ENCODE peak calls at places on chromosome X, in ten cellular contexts. One of them, this sample, is unnamed.

GRCh38 chrX:29867971-29868370 is 347.4 kb upstream of the MAGEB2 start:
- DNase-seq in NB4: no peak
- DNase-seq in A549: no peak
- DNase-seq in HepG2: no peak
- DNase-seq in lower leg skin: no peak
- DNase-seq in ovary: no peak
- DNase-seq in K562: no peak
- DNase-seq in tibial nerve: no peak
- DNase-seq in esophagus squamous epithelium: no peak
- DNase-seq in uterus: no peak
- DNase-seq in this sample: no peak

GRCh38 chrX:24647257-24648058 is at the start of gene PCYT1B:
- DNase-seq in esophagus squamous epithelium: peak; percentile 1
- DNase-seq in HepG2: no peak
- DNase-seq in tibial nerve: peak; percentile 19
- DNase-seq in K562: peak; percentile 56
- DNase-seq in A549: no peak
- DNase-seq in lower leg skin: peak; percentile 92
- DNase-seq in ovary: peak; percentile 68
- DNase-seq in NB4: peak; percentile 85
- DNase-seq in uterus: peak; percentile 51
- DNase-seq in this sample: peak; percentile 82

GRCh38 chrX:97672138-97672537 is 788.4 kb downstream of the RPA4 start:
- DNase-seq in A549: no peak
- DNase-seq in lower leg skin: no peak
- DNase-seq in tibial nerve: no peak
- DNase-seq in NB4: no peak
- DNase-seq in esophagus squamous epithelium: no peak
- DNase-seq in K562: no peak
- DNase-seq in ovary: no peak
- DNase-seq in HepG2: no peak
- DNase-seq in uterus: no peak
- DNase-seq in this sample: no peak

GRCh38 chrX:134676440-134676839 is 18.2 kb upstream of the PLAC1 start:
- DNase-seq in NB4: no peak
- DNase-seq in esophagus squamous epithelium: no peak
- DNase-seq in tibial nerve: no peak
- DNase-seq in HepG2: no peak
- DNase-seq in uterus: no peak
- DNase-seq in lower leg skin: no peak
- DNase-seq in K562: no peak
- DNase-seq in A549: peak; percentile 71
- DNase-seq in ovary: no peak
- DNase-seq in this sample: no peak

GRCh38 chrX:145623453-145623852 is 194.2 kb upstream of the SLITRK2 start:
- DNase-seq in tibial nerve: no peak
- DNase-seq in esophagus squamous epithelium: no peak
- DNase-seq in lower leg skin: no peak
- DNase-seq in A549: no peak
- DNase-seq in ovary: no peak
- DNase-seq in HepG2: no peak
- DNase-seq in K562: no peak
- DNase-seq in NB4: no peak
- DNase-seq in uterus: no peak
- DNase-seq in this sample: no peak

GRCh38 chrX:39451061-39451460 is 646.7 kb downstream of the BCOR start:
- DNase-seq in HepG2: no peak
- DNase-seq in lower leg skin: no peak
- DNase-seq in K562: no peak
- DNase-seq in esophagus squamous epithelium: no peak
- DNase-seq in ovary: peak; percentile 49
- DNase-seq in uterus: no peak
- DNase-seq in A549: no peak
- DNase-seq in tibial nerve: no peak
- DNase-seq in NB4: no peak
- DNase-seq in this sample: no peak

GRCh38 chrX:63561425-63561824 is 210.3 kb upstream of the SPIN4 start:
- DNase-seq in tibial nerve: no peak
- DNase-seq in NB4: peak; percentile 4
- DNase-seq in ovary: no peak
- DNase-seq in uterus: no peak
- DNase-seq in A549: no peak
- DNase-seq in HepG2: no peak
- DNase-seq in esophagus squamous epithelium: no peak
- DNase-seq in lower leg skin: no peak
- DNase-seq in K562: peak; percentile 2
- DNase-seq in this sample: no peak

GRCh38 chrX:44908838-44909237 is 35.9 kb downstream of the KDM6A start:
- DNase-seq in uterus: no peak
- DNase-seq in A549: no peak
- DNase-seq in K562: no peak
- DNase-seq in HepG2: no peak
- DNase-seq in lower leg skin: no peak
- DNase-seq in NB4: no peak
- DNase-seq in esophagus squamous epithelium: no peak
- DNase-seq in ovary: no peak
- DNase-seq in tibial nerve: no peak
- DNase-seq in this sample: no peak

GRCh38 chrX:79415056-79415455 is 47.9 kb upstream of the ITM2A start:
- DNase-seq in tibial nerve: no peak
- DNase-seq in lower leg skin: no peak
- DNase-seq in esophagus squamous epithelium: no peak
- DNase-seq in NB4: no peak
- DNase-seq in A549: no peak
- DNase-seq in K562: no peak
- DNase-seq in ovary: no peak
- DNase-seq in HepG2: no peak
- DNase-seq in uterus: no peak
- DNase-seq in this sample: no peak

GRCh38 chrX:79413963-79414362 is 46.8 kb upstream of the ITM2A start:
- DNase-seq in tibial nerve: no peak
- DNase-seq in uterus: no peak
- DNase-seq in A549: no peak
- DNase-seq in ovary: no peak
- DNase-seq in esophagus squamous epithelium: no peak
- DNase-seq in K562: no peak
- DNase-seq in HepG2: no peak
- DNase-seq in lower leg skin: no peak
- DNase-seq in NB4: no peak
- DNase-seq in this sample: no peak

GRCh38 chrX:79409657-79410056 is 42.5 kb upstream of the ITM2A start:
- DNase-seq in A549: no peak
- DNase-seq in esophagus squamous epithelium: no peak
- DNase-seq in tibial nerve: no peak
- DNase-seq in K562: no peak
- DNase-seq in ovary: no peak
- DNase-seq in NB4: no peak
- DNase-seq in lower leg skin: no peak
- DNase-seq in uterus: no peak
- DNase-seq in HepG2: no peak
- DNase-seq in this sample: no peak

GRCh38 chrX:79408623-79409322 is 41.6 kb upstream of the ITM2A start:
- DNase-seq in uterus: no peak
- DNase-seq in HepG2: no peak
- DNase-seq in tibial nerve: no peak
- DNase-seq in NB4: no peak
- DNase-seq in ovary: no peak
- DNase-seq in K562: no peak
- DNase-seq in A549: no peak
- DNase-seq in esophagus squamous epithelium: no peak
- DNase-seq in lower leg skin: no peak
- DNase-seq in this sample: no peak

DNA sequence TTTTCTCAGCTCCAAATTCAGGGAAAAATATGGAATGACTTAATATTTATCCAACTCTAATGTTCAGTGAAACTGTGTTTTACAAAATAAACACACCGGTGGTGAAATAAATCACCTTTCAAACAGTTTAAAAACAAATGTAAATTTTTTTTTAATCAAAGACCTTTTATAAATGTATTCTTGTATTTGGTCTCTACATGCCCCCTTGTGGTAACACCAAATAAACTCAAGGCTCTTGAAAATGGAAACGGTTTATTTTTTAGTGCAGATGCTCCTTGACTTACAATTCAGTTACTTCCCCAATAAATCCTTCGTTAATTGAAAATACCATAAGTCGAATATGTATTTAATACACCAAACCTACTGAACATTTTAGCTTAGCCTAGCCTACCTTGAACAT is 45.9 kb upstream of the ITM2A start:
- DNase-seq in HepG2: peak; percentile 0
- DNase-seq in K562: no peak
- DNase-seq in ovary: no peak
- DNase-seq in uterus: no peak
- DNase-seq in A549: peak; percentile 29
- DNase-seq in esophagus squamous epithelium: no peak
- DNase-seq in NB4: peak; percentile 35
- DNase-seq in lower leg skin: no peak
- DNase-seq in tibial nerve: no peak
- DNase-seq in this sample: no peak
- TF ChIP-seq CTCF in HepG2: no peak
- TF ChIP-seq CTCF in K562: no peak
- TF ChIP-seq CTCF in ovary: peak; percentile 55
- TF ChIP-seq CTCF in uterus: peak; percentile 29
- TF ChIP-seq CTCF in A549: peak; percentile 34
- TF ChIP-seq CTCF in esophagus squamous epithelium: peak; percentile 36
- TF ChIP-seq CTCF in NB4: no peak
- TF ChIP-seq CTCF in lower leg skin: no peak
- TF ChIP-seq CTCF in tibial nerve: peak; percentile 37
- TF ChIP-seq CTCF in this sample: peak; percentile 35

GRCh38 chrX:52933213-52933612 is 25.1 kb downstream of the FAM156A start:
- DNase-seq in uterus: no peak
- DNase-seq in esophagus squamous epithelium: no peak
- DNase-seq in lower leg skin: no peak
- DNase-seq in A549: no peak
- DNase-seq in ovary: no peak
- DNase-seq in NB4: no peak
- DNase-seq in tibial nerve: no peak
- DNase-seq in K562: no peak
- DNase-seq in HepG2: no peak
- DNase-seq in this sample: no peak

GRCh38 chrX:52934704-52935468 is 23.4 kb downstream of the FAM156A start:
- DNase-seq in ovary: peak; percentile 99
- DNase-seq in NB4: peak; percentile 95
- DNase-seq in A549: peak; percentile 94
- DNase-seq in HepG2: peak; percentile 81
- DNase-seq in K562: peak; percentile 73
- DNase-seq in esophagus squamous epithelium: peak; percentile 89
- DNase-seq in lower leg skin: peak; percentile 99
- DNase-seq in tibial nerve: peak; percentile 81
- DNase-seq in uterus: peak; percentile 96
- DNase-seq in this sample: peak; percentile 98

DNA sequence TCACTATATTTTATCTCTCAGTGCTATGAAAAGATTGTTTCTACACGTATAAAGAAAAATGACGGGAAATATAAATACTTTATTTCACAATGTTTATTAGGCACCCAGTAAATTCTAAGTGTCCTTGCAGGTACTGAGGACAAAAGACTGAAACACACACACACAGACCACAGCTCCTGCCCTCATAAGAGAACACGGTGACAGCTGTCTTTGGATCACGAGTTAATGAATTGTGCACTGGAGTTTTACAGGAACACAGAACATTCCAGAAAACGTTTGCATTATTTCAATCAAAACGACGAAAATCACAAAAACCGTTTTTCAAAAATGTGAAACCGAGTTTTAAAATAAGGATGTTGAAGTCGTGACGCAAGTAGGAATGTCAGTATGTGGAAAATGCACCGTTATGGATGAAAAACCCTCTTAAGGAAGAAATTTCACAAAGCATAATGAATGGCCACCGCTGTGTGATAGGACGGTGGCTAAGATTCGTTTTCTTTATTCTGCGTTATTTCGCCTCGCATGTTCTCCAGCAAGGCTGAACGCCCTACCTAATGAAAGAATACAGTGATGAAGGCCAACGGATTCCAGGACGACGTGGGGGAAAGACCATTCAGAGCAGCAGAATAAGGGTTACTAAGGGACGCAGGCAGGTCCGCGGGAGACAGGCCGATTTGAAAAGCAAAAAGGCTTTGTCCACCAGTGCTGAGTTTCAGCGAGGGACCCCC is 24.2 kb downstream of the FAM156A start:
- DNase-seq in esophagus squamous epithelium: no peak
- DNase-seq in NB4: peak; percentile 8
- DNase-seq in HepG2: no peak
- DNase-seq in K562: no peak
- DNase-seq in A549: no peak
- DNase-seq in lower leg skin: no peak
- DNase-seq in uterus: no peak
- DNase-seq in tibial nerve: no peak
- DNase-seq in ovary: no peak
- DNase-seq in this sample: no peak
- TF ChIP-seq POLR2A in esophagus squamous epithelium: no peak
- TF ChIP-seq POLR2A in NB4: no peak
- TF ChIP-seq POLR2A in HepG2: no peak
- TF ChIP-seq POLR2A in K562: no peak
- TF ChIP-seq POLR2A in A549: no peak
- TF ChIP-seq POLR2A in lower leg skin: no peak
- TF ChIP-seq POLR2A in uterus: no peak
- TF ChIP-seq POLR2A in tibial nerve: no peak
- TF ChIP-seq POLR2A in ovary: no peak
- TF ChIP-seq POLR2A in this sample: no peak

GRCh38 chrX:70669120-70669519 is 224.5 kb downstream of the DLG3 start:
- DNase-seq in esophagus squamous epithelium: no peak
- DNase-seq in ovary: no peak
- DNase-seq in tibial nerve: no peak
- DNase-seq in uterus: no peak
- DNase-seq in HepG2: no peak
- DNase-seq in A549: no peak
- DNase-seq in NB4: no peak
- DNase-seq in lower leg skin: no peak
- DNase-seq in K562: no peak
- DNase-seq in this sample: no peak

GRCh38 chrX:70664726-70665125 is 220.1 kb downstream of the DLG3 start:
- DNase-seq in NB4: peak; percentile 27
- DNase-seq in K562: no peak
- DNase-seq in esophagus squamous epithelium: no peak
- DNase-seq in A549: peak; percentile 34
- DNase-seq in ovary: no peak
- DNase-seq in tibial nerve: no peak
- DNase-seq in uterus: no peak
- DNase-seq in lower leg skin: no peak
- DNase-seq in HepG2: peak; percentile 19
- DNase-seq in this sample: no peak
- TF ChIP-seq CTCF in NB4: no peak
- TF ChIP-seq CTCF in K562: no peak
- TF ChIP-seq CTCF in esophagus squamous epithelium: no peak
- TF ChIP-seq CTCF in A549: peak; percentile 59
- TF ChIP-seq CTCF in ovary: no peak
- TF ChIP-seq CTCF in tibial nerve: peak; percentile 20
- TF ChIP-seq CTCF in uterus: no peak
- TF ChIP-seq CTCF in lower leg skin: no peak
- TF ChIP-seq CTCF in HepG2: peak; percentile 51
- TF ChIP-seq CTCF in this sample: no peak

GRCh38 chrX:2610246-2611170 is 80.6 kb upstream of the CD99 start:
- DNase-seq in esophagus squamous epithelium: no peak
- DNase-seq in uterus: no peak
- DNase-seq in tibial nerve: no peak
- DNase-seq in HepG2: no peak
- DNase-seq in A549: no peak
- DNase-seq in NB4: no peak
- DNase-seq in lower leg skin: no peak
- DNase-seq in ovary: no peak
- DNase-seq in K562: no peak
- DNase-seq in this sample: no peak

GRCh38 chrX:2607113-2607512 is 84.0 kb upstream of the CD99 start:
- DNase-seq in ovary: no peak
- DNase-seq in lower leg skin: no peak
- DNase-seq in HepG2: no peak
- DNase-seq in esophagus squamous epithelium: no peak
- DNase-seq in uterus: no peak
- DNase-seq in NB4: no peak
- DNase-seq in tibial nerve: no peak
- DNase-seq in A549: no peak
- DNase-seq in K562: no peak
- DNase-seq in this sample: no peak

GRCh38 chrX:2609431-2610238 is 81.5 kb upstream of the CD99 start:
- DNase-seq in uterus: no peak
- DNase-seq in lower leg skin: peak; percentile 87
- DNase-seq in ovary: no peak
- DNase-seq in A549: no peak
- DNase-seq in K562: no peak
- DNase-seq in HepG2: no peak
- DNase-seq in tibial nerve: no peak
- DNase-seq in NB4: no peak
- DNase-seq in esophagus squamous epithelium: no peak
- DNase-seq in this sample: no peak

GRCh38 chrX:2608638-2609430 is 82.3 kb upstream of the CD99 start:
- DNase-seq in ovary: peak; percentile 85
- DNase-seq in lower leg skin: peak; percentile 96
- DNase-seq in A549: peak; percentile 89
- DNase-seq in K562: peak; percentile 90
- DNase-seq in tibial nerve: peak; percentile 63
- DNase-seq in NB4: peak; percentile 82
- DNase-seq in esophagus squamous epithelium: no peak
- DNase-seq in uterus: peak; percentile 88
- DNase-seq in HepG2: peak; percentile 72
- DNase-seq in this sample: peak; percentile 98
- TF ChIP-seq POLR2A in ovary: no peak
- TF ChIP-seq POLR2A in lower leg skin: no peak
- TF ChIP-seq POLR2A in A549: peak; percentile 71
- TF ChIP-seq POLR2A in K562: peak; percentile 34
- TF ChIP-seq POLR2A in tibial nerve: no peak
- TF ChIP-seq POLR2A in NB4: peak; percentile 27
- TF ChIP-seq POLR2A in esophagus squamous epithelium: no peak
- TF ChIP-seq POLR2A in uterus: peak; percentile 41
- TF ChIP-seq POLR2A in HepG2: no peak
- TF ChIP-seq POLR2A in this sample: no peak

This sample was measured in spleen.